ENCODE peak calls at places on chromosomes 16 and 17, in nine cellular contexts. One of them, this sample, is unnamed.

GRCh38 chr17:41539979-41540701 is 12.0 kb upstream of the KRT19 start:
- DNase-seq in activated naive CD8-positive, alpha-beta T cell treated with anti-CD3 and anti-CD28 coated beads for 36 hours: no peak
- DNase-seq in NCI-H1092: peak; percentile 31
- DNase-seq in COLO829: no peak
- DNase-seq in caudate nucleus: no peak
- DNase-seq in naive B cell: no peak
- DNase-seq in MG63: no peak
- DNase-seq in fibroblast of pulmonary artery: no peak
- DNase-seq in H7: peak; percentile 57
- DNase-seq in this sample: no peak

GRCh38 chr17:62765351-62765750 is 42.8 kb downstream of the MARCHF10 start:
- DNase-seq in activated naive CD8-positive, alpha-beta T cell treated with anti-CD3 and anti-CD28 coated beads for 36 hours: no peak
- DNase-seq in NCI-H1092: no peak
- DNase-seq in COLO829: no peak
- DNase-seq in caudate nucleus: no peak
- DNase-seq in naive B cell: no peak
- DNase-seq in MG63: no peak
- DNase-seq in fibroblast of pulmonary artery: no peak
- DNase-seq in H7: peak; percentile 26
- DNase-seq in this sample: no peak

GRCh38 chr17:45246861-45247428 is 14.9 kb downstream of the SPATA32 start:
- DNase-seq in activated naive CD8-positive, alpha-beta T cell treated with anti-CD3 and anti-CD28 coated beads for 36 hours: no peak
- DNase-seq in NCI-H1092: no peak
- DNase-seq in COLO829: peak; percentile 33
- DNase-seq in caudate nucleus: no peak
- DNase-seq in naive B cell: no peak
- DNase-seq in MG63: no peak
- DNase-seq in fibroblast of pulmonary artery: no peak
- DNase-seq in H7: peak; percentile 96
- DNase-seq in this sample: peak; percentile 61

GRCh38 chr16:77246160-77246559 is 47.0 kb downstream of the SYCE1L start:
- DNase-seq in activated naive CD8-positive, alpha-beta T cell treated with anti-CD3 and anti-CD28 coated beads for 36 hours: no peak
- DNase-seq in NCI-H1092: no peak
- DNase-seq in COLO829: no peak
- DNase-seq in caudate nucleus: no peak
- DNase-seq in naive B cell: no peak
- DNase-seq in MG63: no peak
- DNase-seq in fibroblast of pulmonary artery: no peak
- DNase-seq in H7: no peak
- DNase-seq in this sample: no peak

GRCh38 chr17:79655672-79656290 is 44.9 kb upstream of the RBFOX3 start:
- DNase-seq in activated naive CD8-positive, alpha-beta T cell treated with anti-CD3 and anti-CD28 coated beads for 36 hours: no peak
- DNase-seq in NCI-H1092: no peak
- DNase-seq in COLO829: no peak
- DNase-seq in caudate nucleus: no peak
- DNase-seq in naive B cell: no peak
- DNase-seq in MG63: no peak
- DNase-seq in fibroblast of pulmonary artery: no peak
- DNase-seq in H7: no peak
- DNase-seq in this sample: no peak

GRCh38 chr16:89090182-89090630 is 3.4 kb upstream of the ACSF3 start:
- DNase-seq in activated naive CD8-positive, alpha-beta T cell treated with anti-CD3 and anti-CD28 coated beads for 36 hours: no peak
- DNase-seq in NCI-H1092: peak; percentile 50
- DNase-seq in COLO829: no peak
- DNase-seq in caudate nucleus: no peak
- DNase-seq in naive B cell: no peak
- DNase-seq in MG63: no peak
- DNase-seq in fibroblast of pulmonary artery: no peak
- DNase-seq in H7: no peak
- DNase-seq in this sample: no peak

GRCh38 chr16:82152641-82153094 is 17.4 kb downstream of the MPHOSPH6 start:
- DNase-seq in activated naive CD8-positive, alpha-beta T cell treated with anti-CD3 and anti-CD28 coated beads for 36 hours: no peak
- DNase-seq in NCI-H1092: no peak
- DNase-seq in COLO829: no peak
- DNase-seq in caudate nucleus: no peak
- DNase-seq in naive B cell: no peak
- DNase-seq in MG63: no peak
- DNase-seq in fibroblast of pulmonary artery: no peak
- DNase-seq in H7: no peak
- DNase-seq in this sample: no peak

GRCh38 chr17:13601317-13601775 is 383 bp downstream of the HS3ST3A1 start:
- DNase-seq in activated naive CD8-positive, alpha-beta T cell treated with anti-CD3 and anti-CD28 coated beads for 36 hours: peak; percentile 25
- DNase-seq in NCI-H1092: no peak
- DNase-seq in COLO829: no peak
- DNase-seq in caudate nucleus: no peak
- DNase-seq in naive B cell: no peak
- DNase-seq in MG63: peak; percentile 8
- DNase-seq in fibroblast of pulmonary artery: no peak
- DNase-seq in H7: peak; percentile 64
- DNase-seq in this sample: no peak

GRCh38 chr16:89691986-89692569 is 5.6 kb downstream of the CDK10 start:
- DNase-seq in activated naive CD8-positive, alpha-beta T cell treated with anti-CD3 and anti-CD28 coated beads for 36 hours: no peak
- DNase-seq in NCI-H1092: no peak
- DNase-seq in COLO829: no peak
- DNase-seq in caudate nucleus: no peak
- DNase-seq in naive B cell: no peak
- DNase-seq in MG63: no peak
- DNase-seq in fibroblast of pulmonary artery: no peak
- DNase-seq in H7: peak; percentile 66
- DNase-seq in this sample: no peak

GRCh38 chr16:69906838-69907301 is 44.3 kb upstream of the CLEC18A start:
- DNase-seq in activated naive CD8-positive, alpha-beta T cell treated with anti-CD3 and anti-CD28 coated beads for 36 hours: no peak
- DNase-seq in NCI-H1092: no peak
- DNase-seq in COLO829: no peak
- DNase-seq in caudate nucleus: no peak
- DNase-seq in naive B cell: no peak
- DNase-seq in MG63: no peak
- DNase-seq in fibroblast of pulmonary artery: peak; percentile 30
- DNase-seq in H7: no peak
- DNase-seq in this sample: no peak

This sample was measured in NCI-H2227 treated with DMSO at 0.1 percent for 48 hours.